ENCODE peak calls at places on chromosomes 6 and 20, in six cellular contexts. C, K, L, I, P and Q are unnamed samples.

GRCh38 chr20:52191436-52192295 is at the start of gene ZFP64:
- DNase-seq in C (peak), K (peak), L (peak), I (peak), P (peak), Q (peak)

GRCh38 chr6:136469154-136469553 is 81.1 kb downstream of the MAP7 start:
- DNase-seq in C (no peak), K (no peak), L (no peak), I (no peak), P (no peak), Q (no peak)

GRCh38 chr6:31738048-31738979 is 1.5 kb upstream of the MSH5 start:
- DNase-seq in C (peak), K (peak), L (peak), I (no peak), P (peak), Q (peak)

GRCh38 chr6:22437665-22438064 is 131.7 kb upstream of the HDGFL1 start:
- DNase-seq in C (no peak), K (no peak), L (no peak), I (no peak), P (no peak), Q (no peak)

GRCh38 chr6:121780325-121781313 is 345.2 kb downstream of the GJA1 start:
- DNase-seq in C (peak), K (no peak), L (peak), I (peak), P (peak), Q (no peak)

GRCh38 chr20:46990017-46990810 is 95.6 kb downstream of the EYA2 start:
- DNase-seq in C (no peak), K (no peak), L (peak), I (no peak), P (no peak), Q (no peak)

GRCh38 chr20:37524221-37524700 is 3.2 kb downstream of the NNAT start:
- DNase-seq in C (no peak), K (peak), L (no peak), I (no peak), P (no peak), Q (no peak)

GRCh38 chr20:4666001-4666470 is 55.7 kb upstream of the PRND start:
- DNase-seq in C (no peak), K (peak), L (peak), I (no peak), P (no peak), Q (peak)

GRCh38 chr6:45075246-45075645 is 252.9 kb upstream of the RUNX2 start:
- DNase-seq in C (peak), K (no peak), L (peak), I (no peak), P (no peak), Q (no peak)

GRCh38 chr20:44231713-44232468 is 15.2 kb upstream of the GDAP1L1 start:
- DNase-seq in C (no peak), K (no peak), L (no peak), I (no peak), P (no peak), Q (no peak)

GRCh38 chr6:36769676-36770499 is 69.4 kb downstream of the CPNE5 start:
- DNase-seq in C (peak), K (peak), L (peak), I (no peak), P (no peak), Q (no peak)

GRCh38 chr6:19664878-19665715 is 172.1 kb upstream of the ID4 start:
- DNase-seq in C (no peak), K (no peak), L (peak), I (no peak), P (no peak), Q (no peak)

GRCh38 chr20:33522256-33522820 is 32.4 kb downstream of the CBFA2T2 start:
- DNase-seq in C (peak), K (no peak), L (no peak), I (no peak), P (no peak), Q (no peak)

GRCh38 chr20:61355096-61355495 is 103.0 kb downstream of the CDH4 start:
- DNase-seq in C (no peak), K (no peak), L (no peak), I (no peak), P (no peak), Q (no peak)

GRCh38 chr6:118652051-118652699 is 784 bp upstream of the CEP85L start:
- DNase-seq in C (no peak), K (no peak), L (no peak), I (no peak), P (no peak), Q (no peak)

GRCh38 chr6:125931733-125932450 is 24.7 kb upstream of the HINT3 start:
- DNase-seq in C (peak), K (no peak), L (no peak), I (no peak), P (no peak), Q (no peak)

GRCh38 chr6:38371312-38371672 is 268.4 kb downstream of the BTBD9 start:
- DNase-seq in C (no peak), K (no peak), L (no peak), I (peak), P (peak), Q (no peak)

GRCh38 chr6:30646450-30647038 is 389 bp upstream of the C6orf136 start:
- DNase-seq in C (no peak), K (no peak), L (no peak), I (peak), P (peak), Q (no peak)

GRCh38 chr6:127514396-127515227 is 4.5 kb downstream of the MTCL3 start:
- DNase-seq in C (no peak), K (peak), L (peak), I (peak), P (no peak), Q (no peak)

GRCh38 chr6:35185302-35185681 is 28.5 kb upstream of the SCUBE3 start:
- DNase-seq in C (peak), K (no peak), L (peak), I (no peak), P (no peak), Q (no peak)

GRCh38 chr20:2387180-2387577 is 6.5 kb downstream of the TGM6 start:
- DNase-seq in C (no peak), K (no peak), L (peak), I (peak), P (no peak), Q (no peak)